ENCODE peak calls at places on chromosomes 12 and 14, in five cellular contexts. D is Right ventricle myocardium inferior; P is activated naive CD4-positive, alpha-beta T cell treated with anti-CD3 and anti-CD28 coated beads, Interleukin-2, amount 10 ng/mL, durations not matched to agents 7 days and 5 days; O is effector memory CD4-positive, alpha-beta T cell; M is islet precursor cell. I is an unnamed sample.

GRCh38 chr12:55972906-55973597 is 826 bp upstream of the RAB5B start:
- DNase-seq in O (no peak), P (no peak), M (peak; percentile 69), D (no peak), I (no peak)

GRCh38 chr14:54220122-54220691 is 176.6 kb upstream of the CDKN3 start:
- DNase-seq in P (no peak), O (no peak), D (peak; percentile 71), M (no peak), I (peak; percentile 89)

GRCh38 chr14:102272392-102272791 is 32.6 kb downstream of the MOK start:
- DNase-seq in M (no peak), D (no peak), O (no peak), P (no peak), I (no peak)

GRCh38 chr14:41586237-41586636 is 20.4 kb upstream of the LRFN5 start:
- DNase-seq in D (no peak), M (no peak), P (no peak), O (no peak), I (no peak)

GRCh38 chr12:26090853-26091510 is 33.9 kb downstream of the BHLHE41 start:
- DNase-seq in M (peak; percentile 95), D (no peak), P (no peak), O (no peak), I (peak; percentile 63)

GRCh38 chr12:53467082-53467481 is 15.2 kb downstream of the PCBP2 start:
- DNase-seq in M (no peak), P (no peak), D (no peak), O (no peak), I (no peak)

GRCh38 chr12:26713885-26714383 is 119.1 kb downstream of the ITPR2 start:
- DNase-seq in M (no peak), P (no peak), D (no peak), O (no peak), I (no peak)

GRCh38 chr14:48563465-48563864 is 888.1 kb upstream of the MDGA2 start:
- DNase-seq in M (peak; percentile 96), D (no peak), P (no peak), O (no peak), I (peak; percentile 7)

GRCh38 chr12:53214687-53215455 is 7.8 kb upstream of the ITGB7 start:
- DNase-seq in O (no peak), M (no peak), D (peak; percentile 84), P (no peak), I (peak; percentile 81)

GRCh38 chr12:57838594-57839302 is 7.8 kb downstream of the CTDSP2 start:
- DNase-seq in P (peak; percentile 50), O (no peak), D (no peak), M (no peak), I (no peak)

GRCh38 chr12:40103043-40103442 is 2.8 kb downstream of the SLC2A13 start:
- DNase-seq in M (no peak), P (no peak), O (no peak), D (no peak), I (peak; percentile 44)

GRCh38 chr12:118033331-118033730 is 16.8 kb downstream of the RFC5 start:
- DNase-seq in M (no peak), P (no peak), O (no peak), D (no peak), I (no peak)

GRCh38 chr14:101151226-101151929 is 247.9 kb upstream of the RTL1 start:
- DNase-seq in O (no peak), P (no peak), M (peak; percentile 59), D (no peak), I (peak; percentile 48)

GRCh38 chr14:104341532-104342434 is 203.4 kb downstream of the KIF26A start:
- DNase-seq in O (no peak), M (peak; percentile 91), D (no peak), P (no peak), I (peak; percentile 93)

GRCh38 chr12:63028951-63029350 is 94.0 kb upstream of the PPM1H start:
- DNase-seq in P (no peak), D (no peak), M (no peak), O (no peak), I (peak; percentile 15)

GRCh38 chr14:32354716-32355115 is 25.6 kb downstream of the AKAP6 start:
- DNase-seq in O (no peak), P (no peak), M (no peak), D (no peak), I (no peak)

GRCh38 chr12:51922762-51923505 is 15.6 kb downstream of the ACVRL1 start:
- DNase-seq in P (no peak), D (no peak), M (no peak), O (no peak), I (no peak)

GRCh38 chr12:9388379-9388778 is 180.2 kb upstream of the PZP start:
- DNase-seq in O (no peak), M (no peak), D (no peak), P (no peak), I (no peak)

GRCh38 chr12:50537538-50537919 is 32.7 kb downstream of the DIP2B start:
- DNase-seq in O (no peak), P (no peak), M (no peak), D (no peak), I (no peak)

GRCh38 chr14:61178226-61179060 is 102.7 kb downstream of the TMEM30B start:
- DNase-seq in O (no peak), M (peak; percentile 87), D (no peak), P (peak; percentile 56), I (peak; percentile 89)

GRCh38 chr12:124608451-124608870 is 41.0 kb upstream of the NCOR2 start:
- DNase-seq in O (no peak), M (no peak), D (peak; percentile 63), P (no peak), I (no peak)

GRCh38 chr14:87097021-87097420 is 896.0 kb downstream of the GALC start:
- DNase-seq in O (no peak), P (no peak), M (no peak), D (no peak), I (no peak)

GRCh38 chr14:106657460-106657859 is 1131.1 kb downstream of the TMEM121 start:
- DNase-seq in D (no peak), O (peak; percentile 14), M (no peak), P (peak; percentile 76), I (no peak)

GRCh38 chr12:124684971-124685688 is 117.7 kb upstream of the NCOR2 start:
- DNase-seq in D (no peak), M (peak; percentile 81), O (no peak), P (no peak), I (no peak)

GRCh38 chr12:1864867-1865266 is 44.5 kb downstream of the LRTM2 start:
- DNase-seq in P (no peak), O (no peak), M (peak; percentile 50), D (no peak), I (no peak)

GRCh38 chr14:20418501-20418909 is 5.2 kb upstream of the TEP1 start:
- DNase-seq in P (no peak), M (no peak), D (no peak), O (no peak), I (no peak)

GRCh38 chr14:51117579-51117978 is 22.7 kb upstream of the TRIM9 start:
- DNase-seq in P (no peak), M (no peak), O (no peak), D (no peak), I (no peak)

GRCh38 chr12:94952325-94952724 is 51.2 kb downstream of the NDUFA12 start:
- DNase-seq in M (no peak), D (no peak), P (no peak), O (no peak), I (no peak)

GRCh38 chr12:47391566-47391965 is 311.8 kb upstream of the AMIGO2 start:
- DNase-seq in O (peak; percentile 62), M (no peak), P (peak; percentile 73), D (no peak), I (no peak)

GRCh38 chr14:104609666-104610065 is 5.1 kb upstream of the TMEM179 start:
- DNase-seq in D (no peak), O (no peak), P (no peak), M (no peak), I (no peak)

GRCh38 chr12:119694111-119694510 is 26.2 kb downstream of the PRKAB1 start:
- DNase-seq in M (no peak), D (no peak), P (no peak), O (no peak), I (no peak)

GRCh38 chr12:48004941-48005749 is 869 bp upstream of the COL2A1 start:
- DNase-seq in P (no peak), O (no peak), D (no peak), M (no peak), I (peak; percentile 51)

GRCh38 chr12:64042901-64043300 is 179.2 kb downstream of the KICS2 start:
- DNase-seq in O (no peak), D (no peak), M (no peak), P (no peak), I (no peak)

GRCh38 chr14:74932401-74932901 is 9.4 kb upstream of the RPS6KL1 start:
- DNase-seq in M (peak; percentile 50), P (no peak), D (peak; percentile 40), O (no peak), I (no peak)

GRCh38 chr12:57765003-57765697 is 1.7 kb downstream of the CYP27B1 start:
- DNase-seq in M (peak; percentile 83), O (no peak), D (peak; percentile 67), P (peak; percentile 71), I (peak; percentile 78)

GRCh38 chr12:67665679-67666078 is 17.1 kb downstream of the DYRK2 start:
- DNase-seq in P (no peak), D (no peak), O (no peak), M (no peak), I (no peak)

GRCh38 chr14:69151458-69152180 is 1.3 kb downstream of the DCAF5 start:
- DNase-seq in O (peak; percentile 69), D (peak; percentile 87), P (peak; percentile 83), M (peak; percentile 89), I (peak; percentile 88)